ENCODE peak calls at places on chromosomes 16 and 17, in eight cellular contexts. F, H, Q, V, M, X, L and Y are unnamed samples.
A peak's percentile ranks its signal among the peaks of the same experiment; 100 is the strongest.

GRCh38 chr17:29619251-29619650 is 3.5 kb downstream of the CORO6 start:
- DNase-seq in H (peak; percentile 66), L (no peak), V (no peak), X (peak; percentile 41), F (peak; percentile 65), M (no peak), Q (no peak), Y (no peak)

GRCh38 chr16:75471723-75472634 is 7.5 kb upstream of the TMEM170A start:
- DNase-seq in F (peak; percentile 89), Q (peak; percentile 59), X (peak; percentile 89), L (no peak), V (no peak), H (peak; percentile 82), M (no peak), Y (no peak)

GRCh38 chr17:65334391-65334790 is 197.2 kb downstream of the RGS9 start:
- DNase-seq in X (no peak), L (no peak), V (no peak), H (no peak), F (no peak), Q (no peak), M (no peak), Y (no peak)

GRCh38 chr17:63588797-63589196 is 11.9 kb upstream of the TACO1 start:
- DNase-seq in Q (no peak), M (no peak), X (no peak), V (no peak), F (no peak), H (no peak), L (no peak), Y (no peak)

GRCh38 chr17:17990282-17990681 is 17.6 kb downstream of the DRC3 start:
- DNase-seq in M (no peak), Q (no peak), F (no peak), V (no peak), X (no peak), L (no peak), H (no peak), Y (no peak)

GRCh38 chr16:68676113-68676860 is 31.2 kb downstream of the CDH3 start:
- DNase-seq in H (no peak), Q (no peak), F (no peak), M (no peak), X (peak; percentile 61), V (no peak), L (no peak), Y (no peak)

GRCh38 chr16:50635505-50636392 is 45.4 kb downstream of the SNX20 start:
- DNase-seq in H (peak; percentile 60), Q (no peak), L (no peak), F (no peak), M (no peak), V (no peak), X (no peak), Y (no peak)

GRCh38 chr17:42676424-42677011 is at the start of gene PLEKHH3:
- DNase-seq in V (no peak), Q (no peak), L (no peak), M (no peak), X (no peak), H (peak; percentile 66), F (no peak), Y (no peak)

GRCh38 chr16:88917915-88918627 is 51.6 kb upstream of the PABPN1L start:
- DNase-seq in F (no peak), Q (no peak), V (no peak), L (no peak), X (no peak), H (no peak), M (no peak), Y (no peak)

GRCh38 chr17:27379863-27380533 is 76.2 kb upstream of the KSR1 start:
- DNase-seq in H (peak; percentile 18), Q (peak; percentile 72), F (no peak), X (peak; percentile 67), V (no peak), M (peak; percentile 89), L (no peak), Y (peak; percentile 83)

GRCh38 chr17:46768540-46768870 is 50.0 kb downstream of the WNT3 start:
- DNase-seq in M (no peak), L (no peak), Q (peak; percentile 21), X (no peak), V (no peak), F (no peak), H (no peak), Y (no peak)

GRCh38 chr17:15651583-15652110 is 32.1 kb upstream of the FBXW10B start:
- DNase-seq in V (peak; percentile 2), X (peak; percentile 94), L (no peak), H (peak; percentile 67), F (peak; percentile 99), M (peak; percentile 96), Q (peak; percentile 91), Y (peak; percentile 98)

GRCh38 chr17:31824771-31825360 is 34.2 kb downstream of the COPRS start:
- DNase-seq in Q (no peak), V (no peak), L (no peak), F (no peak), H (no peak), M (no peak), X (no peak), Y (no peak)

GRCh38 chr16:50933257-50933656 is 191.4 kb downstream of the CYLD start:
- DNase-seq in X (no peak), L (no peak), M (no peak), V (no peak), H (no peak), F (no peak), Q (no peak), Y (no peak)

GRCh38 chr16:2078096-2078495 is 30.3 kb downstream of the TSC2 start:
- DNase-seq in L (no peak), V (no peak), M (no peak), H (no peak), F (no peak), Q (no peak), X (no peak), Y (no peak)

GRCh38 chr17:38532451-38532850 is 73.3 kb downstream of the SRCIN1 start:
- DNase-seq in Q (no peak), F (no peak), L (no peak), M (no peak), V (no peak), X (no peak), H (no peak), Y (no peak)

GRCh38 chr17:82678265-82678891 is 20.1 kb downstream of the RAB40B start:
- DNase-seq in L (no peak), Q (no peak), F (no peak), V (no peak), X (no peak), M (no peak), H (no peak), Y (no peak)

GRCh38 chr17:7191571-7192270 is 12.6 kb upstream of the ASGR1 start:
- DNase-seq in H (peak; percentile 94), V (no peak), L (no peak), Q (no peak), F (peak; percentile 81), X (peak; percentile 61), M (no peak), Y (no peak)

GRCh38 chr17:14775761-14776492 is 475.0 kb downstream of the HS3ST3B1 start:
- DNase-seq in X (peak; percentile 29), H (no peak), F (peak; percentile 64), L (no peak), Q (no peak), V (no peak), M (no peak), Y (no peak)

GRCh38 chr16:3993052-3993785 is 112.7 kb upstream of the CREBBP start:
- DNase-seq in V (no peak), F (no peak), L (no peak), H (no peak), Q (no peak), X (no peak), M (no peak), Y (no peak)

GRCh38 chr17:18066866-18067265 is 20.9 kb upstream of the DRG2 start:
- DNase-seq in L (no peak), X (no peak), H (no peak), V (no peak), F (no peak), Q (no peak), M (no peak), Y (no peak)

GRCh38 chr17:79785900-79786810 is 8.2 kb downstream of the CBX2 start:
- DNase-seq in X (no peak), Q (no peak), L (no peak), V (no peak), M (peak; percentile 49), H (peak; percentile 43), F (no peak), Y (no peak)

GRCh38 chr17:52030096-52030495 is 128.4 kb downstream of the CA10 start:
- DNase-seq in V (no peak), M (no peak), H (no peak), X (no peak), F (no peak), L (no peak), Q (no peak), Y (no peak)

GRCh38 chr16:56936491-56936890 is 4.5 kb downstream of the HERPUD1 start:
- DNase-seq in V (no peak), M (no peak), H (no peak), L (no peak), F (no peak), Q (no peak), X (no peak), Y (no peak)

GRCh38 chr17:15194859-15195277 is 70.3 kb downstream of the PMP22 start:
- DNase-seq in H (no peak), L (no peak), V (no peak), X (no peak), Q (no peak), F (no peak), M (no peak), Y (no peak)

GRCh38 chr17:39064374-39064773 is 87.1 kb downstream of the PLXDC1 start:
- DNase-seq in Q (no peak), M (no peak), H (no peak), X (peak; percentile 88), F (no peak), V (no peak), L (no peak), Y (no peak)

GRCh38 chr17:59696682-59697277 is 10.4 kb downstream of the PTRH2 start:
- DNase-seq in H (no peak), Q (no peak), L (no peak), X (no peak), V (no peak), F (no peak), M (no peak), Y (no peak)

GRCh38 chr17:77127735-77128361 is 12.9 kb upstream of the SEC14L1 start:
- DNase-seq in V (peak; percentile 37), F (no peak), M (peak; percentile 84), H (no peak), X (no peak), L (peak; percentile 55), Q (peak; percentile 89), Y (no peak)

GRCh38 chr17:21711182-21711581 is 18.9 kb downstream of the KCNJ18 start:
- DNase-seq in H (no peak), M (no peak), Q (no peak), X (no peak), L (no peak), V (no peak), F (no peak), Y (no peak)

GRCh38 chr17:46977348-46977747 is 1.7 kb downstream of the RPRML start:
- DNase-seq in L (no peak), Q (peak; percentile 39), H (peak; percentile 97), M (no peak), X (no peak), V (no peak), F (peak; percentile 62), Y (no peak)

GRCh38 chr16:67773569-67774456 is 32.5 kb downstream of the RANBP10 start:
- DNase-seq in F (no peak), Q (no peak), L (no peak), X (no peak), V (no peak), H (no peak), M (no peak), Y (no peak)

GRCh38 chr16:56910654-56911539 is 21.0 kb upstream of the HERPUD1 start:
- DNase-seq in F (peak; percentile 38), M (no peak), V (no peak), X (peak; percentile 81), H (no peak), Q (no peak), L (peak; percentile 36), Y (peak; percentile 62)